ENCODE peak calls at places on chromosome 10, in six cellular contexts. E, R, C, W, N and P are unnamed samples.

GRCh38 chr10:63522129-63522687 is 1.0 kb downstream of the REEP3 start:
- DNase-seq in E (no peak), R (no peak), W (no peak), C (no peak), N (peak), P (peak)

GRCh38 chr10:73998623-73999622 is 1.0 kb downstream of the VCL start:
- DNase-seq in C (peak), R (peak), E (peak), W (peak), N (peak), P (peak)

GRCh38 chr10:50512743-50513416 is 110.9 kb downstream of the SGMS1 start:
- DNase-seq in E (no peak), R (no peak), C (no peak), W (no peak), N (no peak), P (no peak)

GRCh38 chr10:20971901-20972300 is 74.8 kb upstream of the NEBL start:
- DNase-seq in C (no peak), W (no peak), R (no peak), E (no peak), N (no peak), P (no peak)

GRCh38 chr10:15684768-15685167 is 35.0 kb downstream of the ITGA8 start:
- DNase-seq in C (no peak), E (no peak), W (no peak), N (no peak), R (no peak), P (no peak)

GRCh38 chr10:62831346-62831745 is 15.2 kb upstream of the EGR2 start:
- DNase-seq in R (no peak), W (no peak), N (peak), E (no peak), C (no peak), P (no peak)

GRCh38 chr10:8043569-8044306 is 10.8 kb upstream of the GATA3 start:
- DNase-seq in R (no peak), C (no peak), N (no peak), W (no peak), E (no peak), P (peak)

GRCh38 chr10:88491314-88491713 is 91.8 kb downstream of the RNLS start:
- DNase-seq in N (no peak), E (no peak), R (no peak), C (no peak), W (no peak), P (no peak)

GRCh38 chr10:96495544-96495943 is 18.2 kb downstream of the TLL2 start:
- DNase-seq in N (no peak), R (no peak), C (no peak), E (no peak), W (no peak), P (no peak)

GRCh38 chr10:79947083-79947415 is 1.9 kb downstream of the SFTPD start:
- DNase-seq in C (no peak), R (peak), W (no peak), E (no peak), N (no peak), P (no peak)

GRCh38 chr10:22475857-22476600 is 130.7 kb downstream of the SPAG6 start:
- DNase-seq in R (no peak), W (no peak), N (no peak), C (no peak), E (no peak), P (peak)

GRCh38 chr10:46787321-46787615 is 124.0 kb upstream of the PTPN20 start:
- DNase-seq in E (no peak), N (peak), W (peak), C (no peak), R (peak), P (peak)

GRCh38 chr10:79404231-79404609 is 41.2 kb downstream of the ZCCHC24 start:
- DNase-seq in C (peak), R (no peak), W (peak), E (peak), N (peak), P (no peak)

GRCh38 chr10:49609283-49610014 is 661 bp upstream of the SLC18A3 start:
- DNase-seq in W (no peak), R (no peak), E (no peak), N (no peak), C (no peak), P (no peak)

GRCh38 chr10:120735315-120735714 is 115.8 kb upstream of the WDR11 start:
- DNase-seq in R (no peak), E (no peak), W (no peak), N (no peak), C (no peak), P (no peak)

GRCh38 chr10:103838851-103839512 is 16.4 kb downstream of the SH3PXD2A start:
- DNase-seq in C (no peak), W (no peak), R (no peak), E (no peak), N (no peak), P (no peak)

GRCh38 chr10:44857363-44858016 is 53.6 kb upstream of the TMEM72 start:
- DNase-seq in E (peak), N (peak), C (peak), R (peak), W (peak), P (peak)

GRCh38 chr10:132511692-132512442 is 25.7 kb upstream of the INPP5A start:
- DNase-seq in N (no peak), E (no peak), R (peak), W (no peak), C (no peak), P (no peak)

GRCh38 chr10:122114156-122114747 is 125.3 kb downstream of the TACC2 start:
- DNase-seq in R (peak), W (peak), N (peak), E (no peak), C (peak), P (no peak)

DNA sequence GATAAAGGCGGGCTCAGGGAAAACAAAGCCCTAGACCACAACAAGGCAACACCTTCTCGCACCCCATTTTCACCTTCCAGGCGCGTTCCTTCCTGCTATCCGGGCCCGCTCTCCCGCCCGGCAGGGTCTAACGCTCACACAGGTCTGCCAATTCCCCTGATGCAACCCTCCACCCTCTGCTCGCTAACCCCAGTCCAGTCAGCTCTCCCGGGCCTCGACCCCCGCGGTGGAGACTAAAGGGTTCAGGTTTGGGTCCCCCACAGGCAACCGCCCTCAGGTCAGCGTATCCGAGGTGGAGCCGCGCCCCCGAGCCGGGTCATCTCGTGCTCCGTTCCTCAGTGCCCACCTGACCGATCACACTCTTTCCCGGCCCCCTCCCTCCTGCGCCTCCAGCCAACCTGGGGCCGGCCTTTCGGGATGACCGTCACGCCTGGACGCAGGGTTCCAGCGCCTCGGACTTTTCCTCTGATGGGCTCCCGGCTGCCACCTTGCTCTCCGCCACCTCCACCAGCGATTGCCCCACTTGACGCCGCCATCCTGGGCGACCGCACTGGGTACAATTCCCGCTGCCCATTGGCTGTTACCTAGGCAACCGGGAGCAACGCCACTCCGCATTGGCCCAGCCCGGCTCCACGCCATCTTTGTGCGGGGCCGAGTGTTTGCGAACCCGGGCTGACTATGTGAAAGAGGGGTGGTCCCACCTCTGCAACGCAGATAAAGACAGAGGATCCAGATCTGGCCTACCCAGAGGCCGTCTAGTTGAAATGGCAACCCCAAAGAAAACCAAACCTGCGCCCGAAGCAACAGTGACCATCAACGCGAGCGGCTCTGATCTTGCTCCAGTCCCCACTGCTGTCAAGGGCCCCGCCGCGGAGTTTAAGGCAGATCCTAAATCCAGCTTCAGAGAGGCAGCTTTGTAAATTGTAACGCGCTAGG is at the start of gene MORN4:
- DNase-seq in R (peak), C (peak), E (peak), N (peak), W (peak), P (peak)
- TF ChIP-seq POLR2A in R (peak), C (no peak), E (no peak), N (no peak), W (no peak), P (peak)

GRCh38 chr10:56472978-56473377 is 111.9 kb upstream of the ZWINT start:
- DNase-seq in R (no peak), E (no peak), W (no peak), N (no peak), C (no peak), P (no peak)
- TF ChIP-seq POLR2A in R (no peak), E (no peak), W (no peak), N (no peak), C (no peak), P (no peak)

GRCh38 chr10:14584643-14585042 is 190.1 kb downstream of the FAM107B start:
- DNase-seq in E (peak), W (no peak), R (no peak), C (no peak), N (no peak), P (no peak)
- TF ChIP-seq POLR2A in E (no peak), W (no peak), R (no peak), C (no peak), N (no peak), P (no peak)

DNA sequence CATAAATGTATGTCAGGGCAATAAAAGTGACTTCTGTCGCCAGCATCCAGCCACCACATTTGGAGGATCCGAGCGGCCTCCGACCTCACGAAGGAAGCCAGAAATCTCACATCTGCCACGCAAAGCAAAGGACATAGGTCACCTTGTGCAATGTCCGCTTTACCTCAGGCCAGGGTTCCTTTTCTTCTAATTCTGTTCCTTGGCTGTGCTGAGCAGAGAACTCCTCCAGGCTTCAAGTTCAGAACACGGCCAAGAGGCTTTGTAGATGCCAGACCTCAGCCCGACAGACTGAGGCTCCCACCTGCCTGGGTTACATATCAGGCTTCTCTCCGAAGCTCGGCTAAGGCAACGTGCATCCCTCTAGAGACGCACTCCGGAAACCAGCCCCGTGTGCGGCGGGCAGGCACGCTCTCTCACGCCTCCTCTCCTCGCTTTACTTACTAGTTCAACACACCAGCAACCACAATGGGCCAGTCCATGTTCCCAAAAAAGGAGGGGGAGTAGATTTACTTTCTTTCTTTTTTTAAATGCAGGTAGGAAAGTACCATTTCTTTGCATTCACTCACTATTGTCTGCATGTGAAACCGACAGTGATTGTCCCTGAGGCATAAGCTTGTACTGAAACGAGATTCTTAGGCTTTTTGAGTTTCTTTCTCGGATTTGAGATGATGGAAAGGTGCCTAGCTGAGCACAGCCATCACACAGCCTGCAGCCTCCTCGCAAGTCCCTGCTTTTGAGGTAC is 122.4 kb upstream of the AFAP1L2 start:
- DNase-seq in E (peak), R (peak), C (peak), N (peak), W (peak), P (peak)
- TF ChIP-seq POLR2A in E (peak), R (peak), C (no peak), N (no peak), W (peak), P (no peak)

GRCh38 chr10:102502029-102502336 is 529 bp downstream of the ACTR1A start:
- DNase-seq in R (peak), N (peak), E (peak), W (peak), C (peak), P (peak)

GRCh38 chr10:102504976-102505300 is 1.2 kb downstream of the SUFU start:
- DNase-seq in E (no peak), R (no peak), N (no peak), W (no peak), C (no peak), P (no peak)

GRCh38 chr10:102502337-102503151 is at the start of gene ACTR1A:
- DNase-seq in C (peak), E (peak), R (peak), W (peak), N (peak), P (peak)

GRCh38 chr10:102504179-102504975 is 605 bp downstream of the SUFU start:
- DNase-seq in W (peak), N (peak), R (peak), E (peak), C (peak), P (peak)

GRCh38 chr10:102503264-102504178 is at the start of gene SUFU:
- DNase-seq in N (peak), R (peak), W (peak), E (peak), C (peak), P (peak)
- TF ChIP-seq POLR2A in N (peak), R (peak), W (no peak), E (no peak), C (no peak), P (peak)

GRCh38 chr10:124619195-124619594 is 125.0 kb downstream of the FAM53B start:
- DNase-seq in N (peak), R (no peak), C (no peak), E (peak), W (no peak), P (no peak)
- TF ChIP-seq POLR2A in N (no peak), R (no peak), C (no peak), E (no peak), W (no peak), P (no peak)

GRCh38 chr10:97593423-97593822 is 3.9 kb downstream of the C10orf62 start:
- DNase-seq in N (peak), C (no peak), W (peak), E (no peak), R (no peak), P (no peak)

GRCh38 chr10:97589479-97589878 is at the start of gene C10orf62:
- DNase-seq in E (no peak), C (no peak), N (no peak), W (no peak), R (no peak), P (no peak)

GRCh38 chr10:97590082-97590747 is 694 bp downstream of the C10orf62 start:
- DNase-seq in N (no peak), R (no peak), E (no peak), C (no peak), W (no peak), P (no peak)

GRCh38 chr10:97587183-97587582 is 2.3 kb upstream of the C10orf62 start:
- DNase-seq in N (no peak), E (no peak), W (no peak), R (no peak), C (no peak), P (no peak)

DNA sequence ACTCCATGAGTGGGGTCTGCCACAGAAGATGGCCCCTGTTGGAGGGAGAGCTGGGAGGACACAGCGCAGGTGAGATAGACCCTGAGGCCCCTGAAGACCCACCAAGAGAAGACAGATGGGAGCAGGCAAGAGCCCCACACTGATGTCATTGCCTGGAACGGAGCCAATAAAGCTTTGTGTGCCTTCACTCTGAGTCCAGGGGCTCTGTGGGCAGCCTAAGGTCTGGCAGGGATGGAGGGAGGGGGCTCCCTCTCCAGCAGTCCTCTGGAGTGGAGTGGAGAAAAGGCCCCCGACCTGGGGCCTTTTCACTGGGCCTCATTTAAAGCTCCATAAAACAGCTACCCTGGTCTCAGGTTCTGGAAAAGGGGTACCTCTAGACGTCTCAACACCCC is 1.2 kb downstream of the C10orf62 start:
- DNase-seq in C (no peak), N (no peak), W (no peak), R (no peak), E (no peak), P (no peak)
- TF ChIP-seq POLR2A in C (no peak), N (no peak), W (no peak), R (no peak), E (no peak), P (no peak)